ENCODE peak calls at places on chromosomes 5 and 9, in six cellular contexts. Q is astrocyte of the spinal cord, E is pancreas, N is GM13977, X is fibroblast of lung, T is HL-60. D is an unnamed sample.

GRCh38 chr9:70315389-70315788 is 56.6 kb downstream of the SMC5 start:
- DNase-seq in Q (peak; percentile 23), E (no peak), N (no peak), X (peak; percentile 17), T (no peak), D (peak; percentile 59)

GRCh38 chr5:52757991-52758390 is 29.7 kb upstream of the ITGA1 start:
- DNase-seq in Q (no peak), E (no peak), N (no peak), X (no peak), T (no peak), D (peak; percentile 35)

GRCh38 chr5:157665467-157666085 is 5.8 kb upstream of the C5orf52 start:
- DNase-seq in Q (peak; percentile 67), E (no peak), N (no peak), X (peak; percentile 73), T (peak; percentile 23), D (peak; percentile 90)

GRCh38 chr9:127311239-127311741 is 46.7 kb downstream of the GARNL3 start:
- DNase-seq in Q (peak; percentile 78), E (no peak), N (peak; percentile 20), X (peak; percentile 71), T (no peak), D (peak; percentile 60)

GRCh38 chr9:36831381-36832231 is 202.5 kb downstream of the PAX5 start:
- DNase-seq in Q (no peak), E (no peak), N (no peak), X (no peak), T (no peak), D (no peak)

GRCh38 chr5:6636293-6636692 is 3.1 kb downstream of the SRD5A1 start:
- DNase-seq in Q (no peak), E (peak; percentile 37), N (no peak), X (no peak), T (no peak), D (no peak)

GRCh38 chr5:68415177-68416085 is 199.9 kb downstream of the PIK3R1 start:
- DNase-seq in Q (no peak), E (no peak), N (no peak), X (no peak), T (no peak), D (no peak)

GRCh38 chr9:126150411-126151030 is 176.1 kb upstream of the MVB12B start:
- DNase-seq in Q (no peak), E (no peak), N (no peak), X (no peak), T (no peak), D (no peak)

GRCh38 chr9:36937346-36937745 is 96.7 kb downstream of the PAX5 start:
- DNase-seq in Q (no peak), E (no peak), N (no peak), X (no peak), T (no peak), D (no peak)

GRCh38 chr5:173051746-173052145 is 4.4 kb upstream of the CREBRF start:
- DNase-seq in Q (no peak), E (no peak), N (no peak), X (peak; percentile 70), T (no peak), D (no peak)

GRCh38 chr9:35756275-35756742 is 2.2 kb upstream of the MSMP start:
- DNase-seq in Q (no peak), E (peak; percentile 89), N (no peak), X (peak; percentile 43), T (no peak), D (peak; percentile 32)

GRCh38 chr5:38666668-38667498 is 110.4 kb upstream of the LIFR start:
- DNase-seq in Q (peak; percentile 73), E (no peak), N (no peak), X (peak; percentile 75), T (no peak), D (peak; percentile 76)

GRCh38 chr9:89000973-89001916 is 10.0 kb downstream of the S1PR3 start:
- DNase-seq in Q (peak; percentile 84), E (peak; percentile 93), N (peak; percentile 78), X (peak; percentile 88), T (peak; percentile 41), D (peak; percentile 91)

GRCh38 chr5:1324301-1324700 is 20.6 kb downstream of the CLPTM1L start:
- DNase-seq in Q (no peak), E (no peak), N (no peak), X (no peak), T (no peak), D (no peak)

GRCh38 chr9:132211570-132211969 is 49.7 kb downstream of the NTNG2 start:
- DNase-seq in Q (no peak), E (no peak), N (no peak), X (no peak), T (no peak), D (no peak)

GRCh38 chr5:10600629-10601245 is 36.9 kb downstream of the ANKRD33B start:
- DNase-seq in Q (peak; percentile 14), E (no peak), N (no peak), X (no peak), T (no peak), D (no peak)

GRCh38 chr5:142521706-142522105 is 164.2 kb downstream of the FGF1 start:
- DNase-seq in Q (no peak), E (no peak), N (no peak), X (no peak), T (no peak), D (no peak)

GRCh38 chr9:124506433-124506832 is 766 bp downstream of the NR5A1 start:
- DNase-seq in Q (no peak), E (no peak), N (no peak), X (no peak), T (no peak), D (no peak)

GRCh38 chr5:151192626-151193025 is 31.3 kb downstream of the CCDC69 start:
- DNase-seq in Q (no peak), E (no peak), N (no peak), X (no peak), T (no peak), D (no peak)

GRCh38 chr5:179827684-179828083 is 7.0 kb downstream of the SQSTM1 start:
- DNase-seq in Q (peak; percentile 62), E (no peak), N (no peak), X (peak; percentile 41), T (no peak), D (peak; percentile 63)

GRCh38 chr5:8908055-8908683 is 637.7 kb downstream of the SEMA5A start:
- DNase-seq in Q (peak; percentile 44), E (no peak), N (peak; percentile 3), X (no peak), T (no peak), D (peak; percentile 26)

GRCh38 chr9:126842977-126843799 is 17.3 kb upstream of the ZBTB34 start:
- DNase-seq in Q (no peak), E (no peak), N (peak; percentile 32), X (no peak), T (no peak), D (no peak)

GRCh38 chr9:68832853-68833518 is 127.9 kb downstream of the PIP5K1B start:
- DNase-seq in Q (no peak), E (no peak), N (no peak), X (no peak), T (no peak), D (no peak)

GRCh38 chr9:77820293-77820954 is 172.3 kb upstream of the GNA14 start:
- DNase-seq in Q (peak; percentile 77), E (no peak), N (no peak), X (peak; percentile 55), T (no peak), D (peak; percentile 89)

GRCh38 chr5:92380069-92380770 is 997.1 kb upstream of the ARRDC3 start:
- DNase-seq in Q (peak; percentile 26), E (no peak), N (no peak), X (peak; percentile 26), T (no peak), D (peak; percentile 37)

DNA sequence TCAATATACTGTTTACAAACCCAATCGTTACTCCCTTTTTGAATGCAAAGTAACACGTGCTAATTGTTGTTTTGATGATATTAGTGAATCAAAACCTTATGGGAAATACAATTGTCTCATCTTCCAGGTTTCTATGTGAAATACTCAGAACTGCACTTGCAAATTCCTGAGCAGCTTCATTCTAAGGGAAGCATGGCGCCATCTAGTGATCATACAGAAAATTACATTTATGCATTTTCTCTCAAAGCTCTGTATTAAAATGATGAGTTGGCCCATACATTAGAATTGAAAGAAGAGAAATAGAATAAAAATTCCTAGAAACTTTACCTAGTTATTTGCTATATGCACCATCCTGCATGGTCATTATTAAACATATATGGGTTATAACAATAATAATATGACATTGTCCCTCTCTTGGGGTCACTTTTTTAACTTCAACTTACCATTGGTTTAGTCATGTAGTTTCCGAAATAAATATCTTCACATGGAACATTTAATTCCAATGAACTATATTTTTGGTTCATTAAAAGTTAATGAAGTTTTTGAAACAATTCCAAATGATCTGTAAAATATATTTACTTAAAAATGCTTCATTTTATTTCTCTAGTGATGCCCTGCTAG is 220.0 kb downstream of the PDE4D start:
- DNase-seq in Q (peak; percentile 69), E (no peak), N (peak; percentile 9), X (peak; percentile 72), T (peak; percentile 1), D (peak; percentile 75)
- TF ChIP-seq CTCF in Q (peak; percentile 63), E (peak; percentile 60), N (peak; percentile 75), X (peak; percentile 71), T (no peak), D (peak; percentile 62)

GRCh38 chr5:135039526-135040296 is 5.7 kb upstream of the PITX1 start:
- DNase-seq in Q (no peak), E (peak; percentile 50), N (no peak), X (no peak), T (no peak), D (no peak)

GRCh38 chr5:135036405-135036804 is 2.4 kb upstream of the PITX1 start:
- DNase-seq in Q (no peak), E (peak; percentile 10), N (no peak), X (no peak), T (no peak), D (no peak)

GRCh38 chr5:135038829-135039525 is 4.9 kb upstream of the PITX1 start:
- DNase-seq in Q (no peak), E (peak; percentile 73), N (no peak), X (no peak), T (no peak), D (no peak)

GRCh38 chr5:135037519-135038201 is 3.6 kb upstream of the PITX1 start:
- DNase-seq in Q (no peak), E (peak; percentile 27), N (no peak), X (no peak), T (no peak), D (no peak)

GRCh38 chr5:135038202-135038828 is 4.3 kb upstream of the PITX1 start:
- DNase-seq in Q (no peak), E (peak; percentile 34), N (no peak), X (no peak), T (no peak), D (no peak)
- TF ChIP-seq CTCF in Q (no peak), E (no peak), N (no peak), X (no peak), T (no peak), D (no peak)

GRCh38 chr9:15513335-15513734 is 2.6 kb upstream of the PSIP1 start:
- DNase-seq in Q (no peak), E (no peak), N (no peak), X (peak; percentile 36), T (no peak), D (peak; percentile 21)
- TF ChIP-seq CTCF in Q (peak; percentile 20), E (no peak), N (peak; percentile 51), X (no peak), T (no peak), D (no peak)

GRCh38 chr9:107033974-107034373 is 171.0 kb downstream of the ZNF462 start:
- DNase-seq in Q (no peak), E (no peak), N (no peak), X (no peak), T (no peak), D (no peak)

GRCh38 chr9:107024193-107024592 is 161.2 kb downstream of the ZNF462 start:
- DNase-seq in Q (no peak), E (no peak), N (no peak), X (no peak), T (no peak), D (no peak)

GRCh38 chr9:107034831-107035230 is 171.9 kb downstream of the ZNF462 start:
- DNase-seq in Q (no peak), E (no peak), N (no peak), X (no peak), T (no peak), D (no peak)

GRCh38 chr9:107029146-107029545 is 166.2 kb downstream of the ZNF462 start:
- DNase-seq in Q (no peak), E (no peak), N (no peak), X (no peak), T (no peak), D (no peak)
- TF ChIP-seq CTCF in Q (no peak), E (no peak), N (no peak), X (no peak), T (no peak), D (no peak)